ENCODE peak calls at places on chromosomes 16 and 17, in eight cellular contexts. S is activated CD4-positive, alpha-beta T cell treated with anti-CD3 and anti-CD28 coated beads for 48 hours; O is astrocyte of the cerebellum; K is left cardiac atrium; G is GM04504; Y is BJ; R is cardiac muscle cell; H is GOT3. T is an unnamed sample.

GRCh38 chr17:79852748-79853147 is 13.5 kb upstream of the CBX4 start:
- DNase-seq in S (no peak), R (no peak), Y (no peak), K (no peak), H (no peak), O (peak; percentile 73), G (no peak), T (no peak)

GRCh38 chr16:50284131-50284911 is 18.0 kb downstream of the ADCY7 start:
- DNase-seq in G (no peak), H (no peak), Y (no peak), S (no peak), K (peak; percentile 54), R (peak; percentile 37), O (no peak), T (no peak)

GRCh38 chr17:1229354-1229890 is 40.8 kb upstream of the BHLHA9 start:
- DNase-seq in O (no peak), G (no peak), R (peak; percentile 34), Y (no peak), K (peak; percentile 78), S (peak; percentile 46), H (no peak), T (peak; percentile 94)

GRCh38 chr17:8192070-8192815 is 2.3 kb upstream of the BORCS6 start:
- DNase-seq in G (peak; percentile 72), R (peak; percentile 93), O (peak; percentile 80), S (peak; percentile 76), H (peak; percentile 37), Y (no peak), K (peak; percentile 84), T (peak; percentile 97)

GRCh38 chr16:22962905-22963304 is 148.9 kb downstream of the HS3ST2 start:
- DNase-seq in S (no peak), Y (no peak), H (no peak), K (no peak), G (no peak), O (no peak), R (no peak), T (no peak)

GRCh38 chr16:4945560-4946502 is 8.9 kb upstream of the PPL start:
- DNase-seq in O (no peak), G (no peak), Y (no peak), S (no peak), H (peak; percentile 17), R (no peak), K (peak; percentile 45), T (no peak)

GRCh38 chr16:79317521-79317920 is 283.0 kb downstream of the MAF start:
- DNase-seq in G (no peak), H (no peak), R (no peak), O (no peak), Y (no peak), K (no peak), S (no peak), T (no peak)

GRCh38 chr16:76490240-76490639 is 213.0 kb downstream of the CNTNAP4 start:
- DNase-seq in H (no peak), Y (no peak), R (no peak), S (no peak), O (no peak), G (no peak), K (no peak), T (no peak)

GRCh38 chr16:84532855-84533486 is 28.5 kb upstream of the MEAK7 start:
- DNase-seq in S (no peak), H (no peak), Y (no peak), G (no peak), K (no peak), O (no peak), R (no peak), T (no peak)

GRCh38 chr16:71249399-71249798 is 18.9 kb upstream of the HYDIN start:
- DNase-seq in R (no peak), K (no peak), H (no peak), S (no peak), O (no peak), G (no peak), Y (no peak), T (peak; percentile 82)

GRCh38 chr16:49539758-49540157 is 166.2 kb downstream of the C16orf78 start:
- DNase-seq in R (no peak), G (no peak), H (no peak), K (no peak), S (no peak), O (no peak), Y (no peak), T (no peak)

GRCh38 chr17:4808378-4808767 is 1.4 kb downstream of the PLD2 start:
- DNase-seq in R (no peak), G (no peak), S (no peak), K (peak; percentile 48), Y (no peak), O (no peak), H (no peak), T (no peak)

GRCh38 chr16:76194621-76195015 is 82.6 kb upstream of the CNTNAP4 start:
- DNase-seq in R (no peak), H (no peak), Y (no peak), S (no peak), G (no peak), K (no peak), O (peak; percentile 56), T (no peak)

GRCh38 chr16:51151435-51151950 is 423 bp upstream of the SALL1 start:
- DNase-seq in G (peak; percentile 62), S (peak; percentile 6), O (peak; percentile 65), K (peak; percentile 74), Y (no peak), R (peak; percentile 96), H (peak; percentile 48), T (no peak)

GRCh38 chr16:14539631-14540030 is 90.4 kb downstream of the PARN start:
- DNase-seq in R (no peak), H (no peak), S (no peak), Y (no peak), O (no peak), G (no peak), K (no peak), T (no peak)

GRCh38 chr17:72618018-72618509 is 474.4 kb downstream of the SLC39A11 start:
- DNase-seq in Y (no peak), G (no peak), R (peak; percentile 10), K (peak; percentile 27), S (peak; percentile 15), O (no peak), H (no peak), T (no peak)

GRCh38 chr16:77221482-77221881 is 22.3 kb downstream of the SYCE1L start:
- DNase-seq in H (no peak), K (no peak), R (no peak), Y (no peak), G (no peak), S (no peak), O (no peak), T (no peak)

GRCh38 chr16:23781176-23781575 is 26.4 kb downstream of the CHP2 start:
- DNase-seq in S (no peak), O (no peak), R (no peak), K (no peak), G (no peak), H (no peak), Y (no peak), T (no peak)

GRCh38 chr16:72530434-72530833 is 358.5 kb upstream of the PMFBP1 start:
- DNase-seq in G (no peak), R (no peak), O (no peak), K (no peak), H (no peak), Y (no peak), S (no peak), T (no peak)

GRCh38 chr16:22624759-22625533 is 114.3 kb downstream of the NPIPB5 start:
- DNase-seq in H (no peak), R (no peak), Y (no peak), O (no peak), S (peak; percentile 18), G (no peak), K (no peak), T (no peak)

GRCh38 chr17:44146375-44147346 is 4.9 kb downstream of the HROB start:
- DNase-seq in S (no peak), Y (no peak), K (no peak), O (no peak), G (no peak), H (no peak), R (peak; percentile 64), T (no peak)

GRCh38 chr16:31713945-31714898 is 159.4 kb upstream of the ZNF267 start:
- DNase-seq in O (no peak), S (no peak), G (no peak), R (peak; percentile 6), H (no peak), Y (no peak), K (no peak), T (no peak)

GRCh38 chr16:66572356-66572755 is 6.1 kb downstream of the CMTM1 start:
- DNase-seq in K (no peak), H (no peak), Y (no peak), O (no peak), G (no peak), R (no peak), S (no peak), T (no peak)

GRCh38 chr17:13521784-13522183 is 79.9 kb downstream of the HS3ST3A1 start:
- DNase-seq in G (no peak), H (no peak), S (no peak), O (no peak), R (no peak), K (no peak), Y (no peak), T (no peak)

GRCh38 chr17:82033359-82034085 is 2.0 kb downstream of the RAC3 start:
- DNase-seq in Y (no peak), H (no peak), O (no peak), R (no peak), G (no peak), K (no peak), S (no peak), T (no peak)

GRCh38 chr17:60249517-60249826 is 99.7 kb downstream of the CA4 start:
- DNase-seq in H (no peak), O (no peak), G (no peak), Y (no peak), S (no peak), K (no peak), R (no peak), T (no peak)

GRCh38 chr17:2181206-2181983 is 122.2 kb downstream of the SMG6 start:
- DNase-seq in K (peak; percentile 84), H (no peak), S (no peak), G (peak; percentile 86), Y (no peak), O (peak; percentile 37), R (peak; percentile 84), T (no peak)

GRCh38 chr16:58732545-58733247 is 1.4 kb downstream of the GOT2 start:
- DNase-seq in Y (no peak), K (no peak), O (no peak), S (peak; percentile 25), H (no peak), G (no peak), R (no peak), T (no peak)

GRCh38 chr17:78759203-78759968 is 22.7 kb downstream of the CYTH1 start:
- DNase-seq in G (no peak), O (peak; percentile 73), S (peak; percentile 76), H (no peak), R (no peak), Y (no peak), K (peak; percentile 78), T (no peak)

T was measured in esophagus muscularis mucosa.